ENCODE peak calls at places on chromosome X, in four cellular contexts. B, D, R and S are unnamed samples.

GRCh38 chrX:65811558-65812228 is 144.2 kb downstream of the MSN start:
- DNase-seq in D (no peak), B (no peak), R (no peak), S (no peak)

GRCh38 chrX:152907084-152907651 is 9.3 kb downstream of the ZNF185 start:
- DNase-seq in D (peak), B (no peak), R (peak), S (no peak)

GRCh38 chrX:151680805-151681204 is 14.5 kb upstream of the PRRG3 start:
- DNase-seq in D (peak), B (peak), R (peak), S (peak)

GRCh38 chrX:141278306-141278705 is 36.0 kb upstream of the SPANXC start:
- DNase-seq in R (no peak), D (no peak), B (peak), S (no peak)

GRCh38 chrX:40097492-40098263 is at the start of gene BCOR:
- DNase-seq in B (peak), R (no peak), D (peak), S (peak)

GRCh38 chrX:18828832-18829404 is 121.5 kb downstream of the PPEF1 start:
- DNase-seq in D (no peak), R (peak), B (no peak), S (no peak)

GRCh38 chrX:101803451-101803850 is 128.4 kb downstream of the ZMAT1 start:
- DNase-seq in R (no peak), B (no peak), D (no peak), S (no peak)

GRCh38 chrX:46301903-46302302 is 243.3 kb downstream of the ZNF674 start:
- DNase-seq in D (no peak), R (no peak), B (no peak), S (no peak)

GRCh38 chrX:105567046-105567445 is 255.3 kb upstream of the NRK start:
- DNase-seq in D (no peak), R (no peak), B (no peak), S (no peak)

GRCh38 chrX:118761950-118762725 is 34.7 kb downstream of the IL13RA1 start:
- DNase-seq in B (no peak), R (no peak), D (no peak), S (no peak)

GRCh38 chrX:39372126-39372525 is 570.9 kb downstream of the MID1IP1 start:
- DNase-seq in B (no peak), D (no peak), R (no peak), S (no peak)

GRCh38 chrX:154750301-154751120 is at the start of gene GAB3:
- DNase-seq in B (peak), D (no peak), R (no peak), S (peak)

GRCh38 chrX:147763131-147763530 is 148.6 kb upstream of the FMR1 start:
- DNase-seq in D (no peak), R (no peak), B (no peak), S (no peak)

GRCh38 chrX:155535866-155536265 is 76.9 kb downstream of the TMLHE start:
- DNase-seq in R (no peak), D (no peak), B (no peak), S (no peak)

GRCh38 chrX:10243056-10243455 is 86.3 kb downstream of the CLCN4 start:
- DNase-seq in B (no peak), R (no peak), D (no peak), S (no peak)

GRCh38 chrX:53284684-53285447 is 3.5 kb upstream of the IQSEC2 start:
- DNase-seq in R (peak), B (peak), D (peak), S (peak)

GRCh38 chrX:14073561-14073960 is 43.9 kb upstream of the GEMIN8 start:
- DNase-seq in B (no peak), D (no peak), R (no peak), S (no peak)

GRCh38 chrX:54415534-54416350 is 24.5 kb upstream of the TSR2 start:
- DNase-seq in D (no peak), B (no peak), R (no peak), S (no peak)

GRCh38 chrX:53681661-53682060 is 4.9 kb downstream of the HUWE1 start:
- DNase-seq in B (no peak), D (no peak), R (no peak), S (no peak)

GRCh38 chrX:49912086-49912485 is 10.3 kb upstream of the CLCN5 start:
- DNase-seq in D (no peak), R (no peak), B (no peak), S (no peak)

GRCh38 chrX:152798945-152799344 is 29.5 kb upstream of the MAGEA6 start:
- DNase-seq in R (no peak), B (no peak), D (no peak), S (no peak)

GRCh38 chrX:132474522-132474921 is 14.3 kb downstream of the MBNL3 start:
- DNase-seq in D (no peak), R (no peak), B (no peak), S (no peak)

GRCh38 chrX:77160301-77160700 is 286.9 kb upstream of the FGF16 start:
- DNase-seq in R (no peak), D (no peak), B (peak), S (no peak)

GRCh38 chrX:93580634-93581033 is 92.7 kb downstream of the NAP1L3 start:
- DNase-seq in B (no peak), D (no peak), R (no peak), S (no peak)

GRCh38 chrX:125436855-125437254 is 117.2 kb downstream of the TEX13C start:
- DNase-seq in D (no peak), R (no peak), B (no peak), S (no peak)
- TF ChIP-seq CTCF in D (peak), R (no peak), B (no peak), S (no peak)

DNA sequence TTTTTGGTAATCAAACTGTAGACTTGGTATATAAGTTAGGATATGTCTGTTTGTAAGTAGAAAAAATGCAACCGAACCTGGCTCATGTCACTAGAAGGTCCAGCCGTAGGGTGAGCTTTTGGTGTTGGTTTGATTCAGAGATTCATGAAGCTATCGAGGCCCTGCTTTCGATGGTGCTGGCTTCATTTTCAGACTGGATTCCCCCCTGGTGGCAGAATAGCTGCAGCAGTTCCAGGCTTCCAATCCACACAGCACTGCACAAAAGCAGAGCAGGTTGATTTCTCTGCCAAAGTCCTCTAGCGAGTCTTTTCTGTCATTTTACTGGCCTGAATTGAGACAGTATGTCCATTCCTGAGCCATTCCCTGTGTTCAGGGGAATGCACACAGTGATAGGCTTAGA is 33.1 kb downstream of the PDK3 start:
- DNase-seq in D (no peak), B (peak), R (peak), S (no peak)
- TF ChIP-seq CTCF in D (no peak), B (no peak), R (peak), S (peak)

DNA sequence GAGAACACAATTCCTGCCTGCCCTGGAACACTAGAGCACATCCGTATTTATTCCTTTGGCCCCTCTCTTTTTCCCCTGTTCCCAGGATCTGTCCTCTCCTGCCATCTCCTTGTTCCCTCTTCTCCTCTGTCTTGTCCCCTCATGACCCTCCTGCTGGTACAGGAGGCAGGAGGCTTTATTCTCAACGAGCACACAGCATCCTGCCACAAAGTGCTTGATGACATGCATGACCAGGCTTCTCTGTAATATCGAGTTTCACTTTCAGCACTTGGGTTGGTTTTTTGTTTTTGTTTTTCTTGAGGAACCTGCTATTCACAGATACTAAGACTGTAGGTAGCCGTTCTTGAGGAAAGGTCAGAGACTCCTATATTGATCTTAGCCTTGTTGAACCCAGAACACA is 35.3 kb downstream of the NALF2 start:
- DNase-seq in D (no peak), R (no peak), B (no peak), S (no peak)
- TF ChIP-seq CTCF in D (no peak), R (no peak), B (no peak), S (no peak)

GRCh38 chrX:15150578-15150977 is 119.3 kb downstream of the ASB9 start:
- DNase-seq in B (no peak), D (no peak), R (no peak), S (no peak)

GRCh38 chrX:15143825-15144121 is 126.1 kb downstream of the ASB9 start:
- DNase-seq in D (no peak), B (no peak), R (no peak), S (no peak)

GRCh38 chrX:15143050-15143824 is 126.6 kb downstream of the ASB9 start:
- DNase-seq in D (peak), B (peak), R (peak), S (peak)

GRCh38 chrX:15142084-15142715 is 127.7 kb downstream of the ASB9 start:
- DNase-seq in D (no peak), R (no peak), B (no peak), S (no peak)

GRCh38 chrX:15146515-15146914 is 123.4 kb downstream of the ASB9 start:
- DNase-seq in R (peak), D (no peak), B (peak), S (no peak)
- TF ChIP-seq CTCF in R (peak), D (peak), B (peak), S (peak)

GRCh38 chrX:120664081-120664480 is 34.2 kb upstream of the C1GALT1C1 start:
- DNase-seq in D (no peak), B (no peak), R (no peak), S (no peak)
- TF ChIP-seq CTCF in D (peak), B (no peak), R (peak), S (no peak)

DNA sequence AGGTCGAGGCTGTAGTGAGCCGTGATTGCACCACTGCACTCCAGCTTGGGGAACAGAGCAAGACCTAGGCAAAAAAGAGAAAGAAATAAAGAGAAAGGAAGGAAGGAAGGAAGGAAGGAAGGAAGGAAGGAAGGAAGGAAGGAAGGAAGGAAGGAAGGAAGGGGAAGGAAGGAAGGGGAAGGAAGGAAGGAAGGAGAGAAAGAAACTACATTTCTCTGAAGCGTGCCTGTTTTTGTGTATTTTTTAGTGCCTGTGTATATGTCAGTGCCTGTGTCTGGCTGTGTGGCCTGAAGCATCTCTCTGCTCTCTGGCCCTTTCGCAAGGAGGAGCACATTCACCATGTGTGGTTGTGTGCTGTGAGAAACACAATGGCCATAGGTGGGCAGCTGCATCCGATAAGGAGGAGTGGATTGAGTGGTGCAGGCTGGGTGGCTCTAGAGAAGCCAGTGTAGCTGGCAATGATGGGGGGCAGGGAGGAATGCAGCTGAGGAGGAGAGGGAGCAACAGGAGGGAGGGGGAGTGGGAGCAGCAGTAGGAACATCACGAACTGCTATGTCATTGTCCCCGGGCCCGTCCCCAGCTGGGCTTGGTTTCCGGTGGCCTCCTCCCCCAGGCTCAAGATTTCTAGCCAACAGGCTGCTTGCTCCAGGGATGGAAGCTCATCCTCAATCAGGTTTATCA is 11.4 kb downstream of the SYN1 start:
- DNase-seq in D (no peak), B (no peak), R (no peak), S (no peak)
- TF ChIP-seq CTCF in D (no peak), B (no peak), R (no peak), S (no peak)

GRCh38 chrX:135476378-135476777 is 44.1 kb upstream of the INTS6L start:
- DNase-seq in D (no peak), R (no peak), B (no peak), S (no peak)

GRCh38 chrX:135481696-135482179 is 38.7 kb upstream of the INTS6L start:
- DNase-seq in D (no peak), R (no peak), B (no peak), S (no peak)

GRCh38 chrX:135480076-135480475 is 40.4 kb upstream of the INTS6L start:
- DNase-seq in D (no peak), B (no peak), R (no peak), S (no peak)

GRCh38 chrX:135477576-135477975 is 42.9 kb upstream of the INTS6L start:
- DNase-seq in R (peak), D (peak), B (peak), S (peak)
- TF ChIP-seq CTCF in R (peak), D (no peak), B (no peak), S (no peak)

DNA sequence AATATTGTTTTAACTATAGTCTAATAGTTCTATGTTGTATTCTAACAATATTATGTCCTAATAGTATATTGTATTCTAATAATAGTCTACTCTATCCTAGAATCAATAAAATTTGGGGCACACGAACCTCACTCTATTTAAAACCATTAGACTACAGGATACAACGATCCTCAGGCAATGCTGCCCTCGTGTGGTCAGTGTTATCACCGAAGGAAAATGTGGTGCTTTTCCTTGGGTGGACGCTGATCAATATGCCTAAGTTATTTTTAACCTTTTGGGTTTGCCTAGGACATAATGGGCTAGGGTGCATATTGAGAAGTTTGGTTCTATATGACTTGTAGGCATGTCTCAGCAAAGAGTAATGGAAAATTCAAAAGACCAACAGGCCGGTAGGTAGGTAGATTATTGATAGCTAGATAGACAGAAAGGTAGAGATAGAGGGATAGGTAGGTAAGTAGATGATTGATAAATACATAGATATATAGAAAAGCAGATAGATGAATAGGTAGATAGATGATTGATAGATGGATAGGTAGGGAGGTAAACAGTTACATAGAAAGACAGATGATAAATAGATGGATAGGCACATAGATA is 75.1 kb downstream of the PRKX start:
- DNase-seq in R (peak), D (peak), B (peak), S (peak)
- TF ChIP-seq CTCF in R (peak), D (peak), B (peak), S (peak)